ENCODE peak calls at places on chromosome 17, in four cellular contexts. R is SK-N-SH, S is GM12878, M is K562. G is an unnamed sample.

GRCh38 chr17:57946798-57947358 is 8.3 kb downstream of the CUEDC1 start:
- DNase-seq in R (no peak), S (peak), M (peak), G (no peak)

GRCh38 chr17:77725851-77726250 is 232.7 kb upstream of the TNRC6C start:
- DNase-seq in R (no peak), S (no peak), M (no peak), G (peak)

GRCh38 chr17:76469076-76469990 is 1.9 kb downstream of the AANAT start:
- DNase-seq in R (no peak), S (no peak), M (no peak), G (no peak)

GRCh38 chr17:74923538-74924249 is 379 bp upstream of the OTOP2 start:
- DNase-seq in R (peak), S (no peak), M (peak), G (peak)

GRCh38 chr17:79991924-79992656 is 43.6 kb downstream of the TBC1D16 start:
- DNase-seq in R (no peak), S (no peak), M (no peak), G (no peak)

GRCh38 chr17:77315551-77316190 is 174.9 kb downstream of the SEC14L1 start:
- DNase-seq in R (peak), S (no peak), M (no peak), G (no peak)

GRCh38 chr17:61462734-61463067 is 10.5 kb downstream of the TBX4 start:
- DNase-seq in R (no peak), S (no peak), M (no peak), G (no peak)

GRCh38 chr17:3893720-3894116 is 865 bp upstream of the CAMKK1 start:
- DNase-seq in R (no peak), S (no peak), M (no peak), G (no peak)

GRCh38 chr17:79811888-79812205 is 15.0 kb upstream of the CBX8 start:
- DNase-seq in R (no peak), S (no peak), M (no peak), G (no peak)

GRCh38 chr17:68790931-68791330 is 164.3 kb downstream of the ABCA8 start:
- DNase-seq in R (no peak), S (no peak), M (no peak), G (no peak)

GRCh38 chr17:38911081-38911730 is 14.2 kb upstream of the LASP1NB start:
- DNase-seq in R (no peak), S (no peak), M (no peak), G (no peak)
- TF ChIP-seq USF1 in R (no peak), S (no peak), M (no peak), G (no peak)

DNA sequence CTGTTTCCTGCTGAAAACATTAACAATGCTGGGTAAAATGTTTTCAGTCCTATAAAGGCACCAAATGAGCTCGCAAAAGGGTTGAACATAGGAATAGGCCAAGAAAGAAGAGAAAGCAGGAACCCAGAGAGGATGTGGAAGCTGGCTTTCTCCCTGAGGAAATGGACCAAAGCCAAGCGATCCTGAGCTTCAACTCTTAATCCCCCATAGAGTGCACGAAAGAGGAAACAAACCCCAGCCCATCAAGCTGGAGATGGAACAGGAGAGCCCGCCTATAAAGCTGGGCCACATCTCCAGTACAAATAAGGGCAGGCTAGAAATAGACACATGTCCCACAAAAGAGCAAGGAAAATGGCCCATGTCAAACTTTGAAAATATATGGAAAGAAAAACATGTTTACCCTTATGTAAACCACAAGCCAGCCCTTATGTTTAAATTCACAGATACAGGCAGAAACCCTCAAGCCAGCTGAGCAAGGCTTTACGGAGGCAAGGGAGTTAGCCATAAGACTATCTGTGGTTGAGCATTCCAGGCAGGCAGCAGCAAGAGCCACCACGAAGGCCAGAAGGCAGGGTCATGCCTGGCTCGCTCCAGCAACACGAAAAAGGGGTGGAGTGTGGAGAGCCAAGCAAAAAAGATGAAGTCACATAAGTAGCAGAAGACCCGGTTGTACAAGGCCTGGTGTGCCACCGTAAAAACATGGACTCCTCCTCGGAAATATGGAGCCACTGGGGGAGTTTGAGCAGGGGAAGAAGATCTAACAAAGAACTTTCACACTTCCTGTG is 27.9 kb downstream of the COPRS start:
- DNase-seq in R (no peak), S (no peak), M (no peak), G (no peak)
- TF ChIP-seq USF1 in R (no peak), S (no peak), M (no peak), G (no peak)

GRCh38 chr17:14725729-14726128 is 424.8 kb downstream of the HS3ST3B1 start:
- DNase-seq in R (no peak), S (no peak), M (no peak), G (no peak)

GRCh38 chr17:14736631-14737030 is 435.8 kb downstream of the HS3ST3B1 start:
- DNase-seq in R (no peak), S (no peak), M (no peak), G (no peak)

GRCh38 chr17:14731591-14731990 is 430.7 kb downstream of the HS3ST3B1 start:
- DNase-seq in R (no peak), S (no peak), M (no peak), G (no peak)

GRCh38 chr17:14732211-14732610 is 431.3 kb downstream of the HS3ST3B1 start:
- DNase-seq in R (no peak), S (no peak), M (no peak), G (no peak)

DNA sequence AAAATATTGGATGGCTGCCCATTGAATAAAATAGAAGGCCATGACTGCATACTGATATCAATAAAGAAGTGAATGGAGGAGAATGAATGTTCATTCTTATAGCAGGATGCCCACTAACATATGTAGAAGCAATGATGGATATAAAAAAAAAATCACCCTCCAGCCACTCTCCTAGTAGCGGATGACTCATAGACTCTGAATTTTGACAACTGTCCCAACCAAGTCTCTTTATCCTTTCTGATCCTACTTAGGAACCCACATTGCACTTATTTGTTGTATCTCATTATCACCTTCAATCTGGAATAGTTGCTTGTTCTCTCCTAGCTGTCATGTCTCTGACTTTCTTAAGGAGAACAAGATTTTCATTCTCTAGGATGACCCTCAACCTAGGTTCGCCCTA is 429.9 kb downstream of the HS3ST3B1 start:
- DNase-seq in R (no peak), S (no peak), M (no peak), G (no peak)
- TF ChIP-seq USF1 in R (no peak), S (no peak), M (no peak), G (no peak)

GRCh38 chr17:5561736-5562135 is 22.6 kb downstream of the NLRP1 start:
- DNase-seq in R (no peak), S (no peak), M (no peak), G (no peak)

GRCh38 chr17:5562172-5562571 is 22.1 kb downstream of the NLRP1 start:
- DNase-seq in R (no peak), S (no peak), M (no peak), G (no peak)

GRCh38 chr17:5565808-5566207 is 18.5 kb downstream of the NLRP1 start:
- DNase-seq in R (no peak), S (no peak), M (no peak), G (no peak)

GRCh38 chr17:5562661-5563360 is 21.5 kb downstream of the NLRP1 start:
- DNase-seq in R (no peak), S (no peak), M (no peak), G (no peak)

GRCh38 chr17:5563451-5563850 is 20.9 kb downstream of the NLRP1 start:
- DNase-seq in R (no peak), S (no peak), M (no peak), G (no peak)
- TF ChIP-seq USF1 in R (no peak), S (no peak), M (no peak), G (no peak)

GRCh38 chr17:11140501-11140900 is 100.5 kb upstream of the SHISA6 start:
- DNase-seq in R (no peak), S (no peak), M (no peak), G (no peak)

GRCh38 chr17:11142231-11142630 is 98.8 kb upstream of the SHISA6 start:
- DNase-seq in R (no peak), S (no peak), M (no peak), G (no peak)

GRCh38 chr17:11140028-11140427 is 101.0 kb upstream of the SHISA6 start:
- DNase-seq in R (no peak), S (no peak), M (no peak), G (no peak)

GRCh38 chr17:11144358-11145233 is 96.4 kb upstream of the SHISA6 start:
- DNase-seq in R (peak), S (no peak), M (peak), G (peak)
- TF ChIP-seq USF1 in R (no peak), S (no peak), M (no peak), G (no peak)

GRCh38 chr17:29568331-29569244 is at the start of gene TP53I13:
- DNase-seq in R (peak), S (no peak), M (peak), G (peak)
- TF ChIP-seq USF1 in R (no peak), S (no peak), M (no peak), G (no peak)

GRCh38 chr17:17285951-17286350 is 4.9 kb upstream of the COPS3 start:
- DNase-seq in R (no peak), S (no peak), M (no peak), G (no peak)
- TF ChIP-seq USF1 in R (no peak), S (no peak), M (no peak), G (no peak)

G was measured in WTC11.